ENCODE peak calls at places on chromosomes 13 and 19, in ten cellular contexts. T, O, L, M, Q, B, K, X, C and H are unnamed samples.

GRCh38 chr13:99467764-99468163 is 33.5 kb upstream of the TM9SF2 start:
- DNase-seq in T (peak), O (no peak), L (peak), M (peak), Q (no peak), B (no peak), K (peak), X (no peak), C (no peak), H (no peak)

GRCh38 chr13:77859450-77859849 is 59.2 kb downstream of the EDNRB start:
- DNase-seq in T (peak), O (no peak), L (peak), M (no peak), Q (no peak), B (peak), K (no peak), X (no peak), C (no peak), H (no peak)

GRCh38 chr13:84994582-84994981 is 804.6 kb downstream of the SLITRK6 start:
- DNase-seq in T (peak), O (no peak), L (peak), M (no peak), Q (no peak), B (no peak), K (peak), X (no peak), C (no peak), H (no peak)

GRCh38 chr19:30207357-30207756 is 164.8 kb upstream of the ZNF536 start:
- DNase-seq in T (no peak), O (no peak), L (no peak), M (no peak), Q (no peak), B (no peak), K (no peak), X (no peak), C (no peak), H (no peak)

GRCh38 chr13:49998714-49999624 is 2.1 kb downstream of the TRIM13 start:
- DNase-seq in T (no peak), O (no peak), L (no peak), M (no peak), Q (no peak), B (no peak), K (no peak), X (no peak), C (no peak), H (no peak)

GRCh38 chr13:73054712-73055111 is 4.1 kb upstream of the KLF5 start:
- DNase-seq in T (no peak), O (no peak), L (peak), M (no peak), Q (no peak), B (no peak), K (peak), X (no peak), C (no peak), H (no peak)

GRCh38 chr13:95153647-95154405 is 147.4 kb downstream of the ABCC4 start:
- DNase-seq in T (no peak), O (no peak), L (peak), M (no peak), Q (no peak), B (no peak), K (peak), X (no peak), C (no peak), H (no peak)

GRCh38 chr19:12230751-12231733 is 63.6 kb downstream of the ZNF44 start:
- DNase-seq in T (no peak), O (no peak), L (no peak), M (no peak), Q (no peak), B (no peak), K (no peak), X (no peak), C (no peak), H (no peak)

GRCh38 chr19:50720921-50721291 is 1.3 kb upstream of the SHANK1 start:
- DNase-seq in T (peak), O (no peak), L (no peak), M (no peak), Q (no peak), B (peak), K (no peak), X (peak), C (no peak), H (no peak)

GRCh38 chr13:52832268-52832667 is 16.2 kb downstream of the PCDH8 start:
- DNase-seq in T (no peak), O (no peak), L (peak), M (no peak), Q (no peak), B (no peak), K (no peak), X (no peak), C (no peak), H (no peak)

GRCh38 chr13:106176103-106176502 is 359.4 kb downstream of the EFNB2 start:
- DNase-seq in T (no peak), O (no peak), L (no peak), M (no peak), Q (no peak), B (no peak), K (no peak), X (no peak), C (no peak), H (no peak)

GRCh38 chr13:77480071-77480470 is 55.4 kb upstream of the SCEL start:
- DNase-seq in T (no peak), O (no peak), L (peak), M (no peak), Q (no peak), B (no peak), K (no peak), X (no peak), C (no peak), H (no peak)

GRCh38 chr13:31320946-31321345 is 121.2 kb downstream of the B3GLCT start:
- DNase-seq in T (no peak), O (no peak), L (no peak), M (no peak), Q (no peak), B (no peak), K (no peak), X (no peak), C (no peak), H (no peak)

GRCh38 chr13:51330741-51331140 is 8.8 kb upstream of the SERPINE3 start:
- DNase-seq in T (no peak), O (no peak), L (no peak), M (no peak), Q (no peak), B (no peak), K (no peak), X (peak), C (no peak), H (peak)

GRCh38 chr13:43861863-43862262 is 17.7 kb downstream of the CCDC122 start:
- DNase-seq in T (no peak), O (no peak), L (no peak), M (no peak), Q (no peak), B (no peak), K (no peak), X (no peak), C (no peak), H (no peak)

GRCh38 chr19:10069046-10069445 is 17.1 kb upstream of the SHFL start:
- DNase-seq in T (no peak), O (no peak), L (no peak), M (peak), Q (no peak), B (no peak), K (no peak), X (no peak), C (no peak), H (no peak)